ENCODE peak calls at places on chromosomes 3 and 15, in five cellular contexts. D is heart left ventricle; U is WTC11; V is psoas muscle; S is naive thymus-derived CD4-positive, alpha-beta T cell. G is an unnamed sample.

GRCh38 chr3:190384241-190384863 is 3.6 kb upstream of the CLDN16 start:
- DNase-seq in U (no peak), S (no peak), V (no peak), D (peak; percentile 28), G (no peak)

GRCh38 chr3:30578479-30578878 is 27.9 kb upstream of the TGFBR2 start:
- DNase-seq in U (no peak), V (peak; percentile 59), D (peak; percentile 46), S (no peak), G (no peak)

GRCh38 chr15:57320543-57321220 is 55.6 kb upstream of the CGNL1 start:
- DNase-seq in S (no peak), D (no peak), U (no peak), V (no peak), G (no peak)

GRCh38 chr3:182739619-182740018 is 53.7 kb upstream of the ATP11B start:
- DNase-seq in D (no peak), S (no peak), U (no peak), V (no peak), G (no peak)

GRCh38 chr3:129195731-129196256 is 12.1 kb upstream of the CNBP start:
- DNase-seq in V (peak; percentile 76), D (peak; percentile 78), S (no peak), U (no peak), G (no peak)

GRCh38 chr3:110686691-110687090 is 384.9 kb upstream of the NECTIN3 start:
- DNase-seq in S (no peak), U (no peak), D (no peak), V (no peak), G (no peak)

GRCh38 chr3:179027326-179027900 is 44.2 kb downstream of the ZMAT3 start:
- DNase-seq in U (no peak), S (peak; percentile 47), V (no peak), D (no peak), G (no peak)

GRCh38 chr3:146156060-146156459 is 4.9 kb downstream of the PLOD2 start:
- DNase-seq in S (no peak), U (no peak), V (no peak), D (no peak), G (no peak)

GRCh38 chr15:29913528-29914135 is 91.4 kb upstream of the TJP1 start:
- DNase-seq in S (no peak), V (no peak), U (no peak), D (no peak), G (no peak)

G was measured in central memory CD4-positive, alpha-beta T cell.